ENCODE peak calls at places on chromosomes 1 and 21, in six cellular contexts. T is heart left ventricle, H is glutamatergic neuron, D is GM20000, Y is left ventricle myocardium inferior, U is H1. X is an unnamed sample.

GRCh38 chr1:20401405-20402010 is 84.5 kb downstream of the CAMK2N1 start:
- DNase-seq in D (no peak), H (no peak), Y (no peak), T (no peak), U (no peak), X (no peak)

GRCh38 chr1:178037510-178038253 is 56.2 kb upstream of the RASAL2 start:
- DNase-seq in U (peak), T (peak), D (no peak), Y (peak), H (peak), X (no peak)

GRCh38 chr1:37267111-37267835 is 207.1 kb upstream of the ZC3H12A start:
- DNase-seq in D (no peak), H (no peak), T (no peak), Y (no peak), U (no peak), X (no peak)

GRCh38 chr1:73914994-73915393 is 283.0 kb downstream of the LRRIQ3 start:
- DNase-seq in D (no peak), H (no peak), Y (no peak), U (no peak), T (no peak), X (no peak)

GRCh38 chr1:156852414-156852874 is 6.5 kb downstream of the INSRR start:
- DNase-seq in T (peak), U (no peak), H (peak), Y (peak), D (no peak), X (no peak)

GRCh38 chr1:100671604-100672003 is 47.9 kb upstream of the VCAM1 start:
- DNase-seq in H (no peak), D (no peak), T (no peak), U (no peak), Y (no peak), X (no peak)

GRCh38 chr1:195328102-195328501 is 1280.1 kb downstream of the KCNT2 start:
- DNase-seq in T (no peak), H (no peak), D (no peak), U (no peak), Y (no peak), X (no peak)

GRCh38 chr1:58687516-58687915 is 12.3 kb downstream of the MYSM1 start:
- DNase-seq in U (no peak), Y (no peak), T (no peak), D (no peak), H (no peak), X (no peak)

GRCh38 chr21:42149656-42150457 is 69.1 kb upstream of the ABCG1 start:
- DNase-seq in Y (no peak), H (no peak), U (no peak), T (peak), D (no peak), X (no peak)

GRCh38 chr1:53946252-53947171 is at the start of gene LRRC42:
- DNase-seq in H (no peak), D (peak), Y (no peak), U (peak), T (no peak), X (peak)

GRCh38 chr1:151196292-151196800 is 2.0 kb upstream of the PIP5K1A start:
- DNase-seq in U (no peak), H (no peak), T (no peak), D (peak), Y (peak), X (no peak)

GRCh38 chr21:20451051-20451450 is 547.2 kb upstream of the NCAM2 start:
- DNase-seq in D (no peak), Y (no peak), U (no peak), T (no peak), H (no peak), X (no peak)

GRCh38 chr1:68470388-68470970 is 20.7 kb upstream of the RPE65 start:
- DNase-seq in T (no peak), Y (no peak), D (no peak), U (no peak), H (no peak), X (no peak)

GRCh38 chr1:234315091-234315541 is 58.1 kb upstream of the COA6 start:
- DNase-seq in H (no peak), T (no peak), Y (no peak), D (no peak), U (no peak), X (no peak)

GRCh38 chr1:93744299-93744988 is 62.8 kb upstream of the BCAR3 start:
- DNase-seq in H (no peak), T (no peak), Y (no peak), U (no peak), D (peak), X (no peak)

GRCh38 chr1:173669491-173669941 is at the start of gene ANKRD45:
- DNase-seq in D (no peak), U (peak), Y (peak), T (peak), H (peak), X (no peak)

GRCh38 chr1:33342041-33342723 is 21.3 kb upstream of the A3GALT2 start:
- DNase-seq in U (peak), Y (peak), T (no peak), H (peak), D (no peak), X (no peak)

GRCh38 chr1:198619375-198620140 is 19.3 kb upstream of the PTPRC start:
- DNase-seq in U (no peak), H (no peak), D (no peak), Y (no peak), T (no peak), X (no peak)
- TF ChIP-seq CTCF in U (no peak), H (no peak), D (no peak), Y (no peak), T (no peak), X (no peak)

DNA sequence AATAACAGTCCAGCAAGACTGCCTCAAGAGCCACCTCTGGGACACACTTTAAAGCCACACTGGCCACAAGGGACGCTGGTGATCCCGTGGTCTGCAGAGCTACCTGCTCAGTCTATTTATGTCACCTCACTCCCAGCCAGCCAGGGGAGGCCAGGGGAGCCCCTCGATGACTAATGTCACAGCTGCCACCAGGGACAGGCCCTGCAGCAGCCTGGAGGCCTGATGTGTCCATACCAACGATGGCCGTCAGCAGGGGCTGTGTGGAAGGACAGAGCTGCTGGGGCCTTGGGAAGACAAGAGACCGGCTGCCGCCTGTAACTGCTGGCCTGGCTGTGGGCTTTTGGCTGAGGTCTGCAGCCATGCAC is 71.0 kb downstream of the SIK1 start:
- DNase-seq in H (no peak), U (no peak), Y (no peak), T (no peak), D (peak), X (no peak)
- TF ChIP-seq CTCF in H (no peak), U (no peak), Y (no peak), T (no peak), D (peak), X (no peak)

DNA sequence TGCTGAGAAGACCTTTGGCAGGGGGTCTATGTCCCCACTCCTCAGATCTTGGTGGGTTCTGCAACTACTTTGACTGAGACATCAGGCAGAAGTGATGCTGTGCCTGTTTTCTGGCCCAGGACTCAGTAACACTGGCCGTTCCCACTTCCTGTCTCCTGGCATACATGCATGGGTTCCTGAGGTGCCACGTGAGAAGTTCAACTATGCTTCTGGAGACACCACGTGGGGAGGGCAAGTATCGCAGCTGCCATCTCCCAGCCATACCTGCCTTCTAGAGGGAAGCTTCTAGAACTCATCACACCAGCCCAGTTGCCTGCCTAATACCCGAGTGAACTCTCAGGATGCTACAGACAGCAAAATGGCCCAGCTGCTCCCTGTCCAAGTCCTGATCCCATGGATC is 65.8 kb downstream of the TRABD2B start:
- DNase-seq in U (no peak), T (no peak), Y (no peak), H (no peak), D (no peak), X (no peak)
- TF ChIP-seq CTCF in U (peak), T (no peak), Y (peak), H (no peak), D (no peak), X (peak)

GRCh38 chr1:85692730-85693314 is 15.4 kb downstream of the ZNHIT6 start:
- DNase-seq in Y (no peak), H (no peak), D (no peak), U (no peak), T (no peak), X (no peak)
- TF ChIP-seq CTCF in Y (peak), H (no peak), D (no peak), U (peak), T (peak), X (peak)

DNA sequence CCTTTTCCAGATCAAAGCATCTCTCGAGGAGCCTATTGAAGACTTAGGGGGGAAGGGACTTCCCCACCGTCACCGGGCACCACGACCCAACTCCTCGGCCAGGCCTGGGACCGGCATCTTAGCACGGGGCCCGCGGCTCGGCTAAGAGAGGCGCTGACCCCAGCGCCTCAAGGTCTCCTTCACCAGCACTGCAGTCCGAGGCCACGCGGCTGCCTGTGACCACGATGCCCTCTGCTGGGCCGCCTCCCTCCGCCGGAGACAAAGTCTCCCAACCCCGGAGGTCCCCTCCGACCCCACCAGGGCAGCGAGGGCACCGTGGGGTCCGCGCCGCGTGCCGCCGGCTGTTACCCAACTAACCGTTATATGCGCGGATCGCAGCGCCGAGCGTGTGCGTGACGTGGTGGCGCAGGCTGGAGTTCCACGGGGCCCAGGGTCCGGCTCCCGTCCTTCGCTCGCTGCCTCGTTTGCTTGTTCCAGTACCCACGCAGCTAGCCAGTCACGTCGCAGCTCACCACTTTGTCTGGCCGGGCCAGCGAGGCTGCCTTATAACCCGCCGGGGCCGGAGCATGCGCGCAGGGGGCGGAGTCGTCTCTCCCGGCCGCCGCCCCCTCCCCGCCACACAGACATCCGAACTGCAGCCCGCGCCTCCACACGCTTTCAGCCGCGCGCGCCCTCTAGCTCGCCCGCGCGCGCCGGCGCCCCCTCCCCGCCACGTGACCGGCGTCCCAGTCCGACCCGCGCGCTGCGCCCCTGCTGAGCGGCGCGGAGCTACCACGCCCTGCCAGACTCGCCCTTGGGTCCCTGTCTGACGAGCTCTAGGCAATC is at the start of gene SLC16A1:
- DNase-seq in H (peak), Y (peak), U (peak), D (peak), T (peak), X (peak)
- TF ChIP-seq CTCF in H (no peak), Y (peak), U (peak), D (peak), T (no peak), X (peak)

X was measured in D721Med.